ENCODE peak calls at places on chromosomes 1 and 21, in six cellular contexts. F, D, Q, A, H and S are unnamed samples.

GRCh38 chr1:6592865-6593593 is 9.6 kb downstream of the KLHL21 start:
- DNase-seq in F (no peak), D (no peak), Q (no peak), A (no peak), H (no peak), S (no peak)

GRCh38 chr1:200869753-200870391 is 2.9 kb upstream of the GPR25 start:
- DNase-seq in F (no peak), D (no peak), Q (no peak), A (peak; percentile 62), H (no peak), S (no peak)

GRCh38 chr1:101587749-101588148 is 350.9 kb downstream of the S1PR1 start:
- DNase-seq in F (peak; percentile 49), D (no peak), Q (peak; percentile 71), A (peak; percentile 51), H (no peak), S (peak; percentile 29)

GRCh38 chr1:64111787-64112186 is 91.6 kb upstream of the UBE2U start:
- DNase-seq in F (no peak), D (no peak), Q (no peak), A (no peak), H (no peak), S (no peak)

GRCh38 chr1:93399781-93400180 is 48.1 kb upstream of the FNBP1L start:
- DNase-seq in F (no peak), D (no peak), Q (no peak), A (no peak), H (no peak), S (no peak)

GRCh38 chr21:45528981-45529784 is 13.1 kb downstream of the SLC19A1 start:
- DNase-seq in F (peak; percentile 43), D (peak; percentile 61), Q (peak; percentile 29), A (peak; percentile 38), H (peak; percentile 25), S (peak; percentile 5)

GRCh38 chr21:38236232-38236631 is 20.6 kb upstream of the KCNJ15 start:
- DNase-seq in F (no peak), D (no peak), Q (no peak), A (no peak), H (no peak), S (no peak)

GRCh38 chr1:224626042-224626441 is 9.9 kb downstream of the CNIH3 start:
- DNase-seq in F (no peak), D (no peak), Q (no peak), A (no peak), H (no peak), S (no peak)

GRCh38 chr21:31873696-31874599 is 1.1 kb downstream of the HUNK start:
- DNase-seq in F (peak; percentile 34), D (peak; percentile 89), Q (peak; percentile 74), A (peak; percentile 73), H (peak; percentile 51), S (peak; percentile 68)

GRCh38 chr1:47690341-47691244 is 252.7 kb downstream of the FOXD2 start:
- DNase-seq in F (no peak), D (peak; percentile 31), Q (no peak), A (no peak), H (no peak), S (no peak)

GRCh38 chr1:99672500-99673213 is 26.7 kb downstream of the PALMD start:
- DNase-seq in F (peak; percentile 51), D (no peak), Q (peak; percentile 52), A (no peak), H (no peak), S (no peak)

GRCh38 chr1:45854724-45855123 is 51.3 kb downstream of the MAST2 start:
- DNase-seq in F (no peak), D (no peak), Q (no peak), A (no peak), H (no peak), S (no peak)

GRCh38 chr21:36321325-36322082 is 1.5 kb downstream of the MORC3 start:
- DNase-seq in F (no peak), D (no peak), Q (no peak), A (no peak), H (peak; percentile 33), S (no peak)

GRCh38 chr21:36323032-36323431 is 3.0 kb downstream of the MORC3 start:
- DNase-seq in F (no peak), D (no peak), Q (no peak), A (no peak), H (no peak), S (no peak)

GRCh38 chr21:36322083-36322424 is 2.1 kb downstream of the MORC3 start:
- DNase-seq in F (no peak), D (no peak), Q (no peak), A (no peak), H (no peak), S (no peak)

GRCh38 chr21:36319767-36320420 is at the start of gene MORC3:
- DNase-seq in F (peak; percentile 97), D (peak; percentile 99), Q (peak; percentile 99), A (peak; percentile 99), H (peak; percentile 98), S (peak; percentile 98)

DNA sequence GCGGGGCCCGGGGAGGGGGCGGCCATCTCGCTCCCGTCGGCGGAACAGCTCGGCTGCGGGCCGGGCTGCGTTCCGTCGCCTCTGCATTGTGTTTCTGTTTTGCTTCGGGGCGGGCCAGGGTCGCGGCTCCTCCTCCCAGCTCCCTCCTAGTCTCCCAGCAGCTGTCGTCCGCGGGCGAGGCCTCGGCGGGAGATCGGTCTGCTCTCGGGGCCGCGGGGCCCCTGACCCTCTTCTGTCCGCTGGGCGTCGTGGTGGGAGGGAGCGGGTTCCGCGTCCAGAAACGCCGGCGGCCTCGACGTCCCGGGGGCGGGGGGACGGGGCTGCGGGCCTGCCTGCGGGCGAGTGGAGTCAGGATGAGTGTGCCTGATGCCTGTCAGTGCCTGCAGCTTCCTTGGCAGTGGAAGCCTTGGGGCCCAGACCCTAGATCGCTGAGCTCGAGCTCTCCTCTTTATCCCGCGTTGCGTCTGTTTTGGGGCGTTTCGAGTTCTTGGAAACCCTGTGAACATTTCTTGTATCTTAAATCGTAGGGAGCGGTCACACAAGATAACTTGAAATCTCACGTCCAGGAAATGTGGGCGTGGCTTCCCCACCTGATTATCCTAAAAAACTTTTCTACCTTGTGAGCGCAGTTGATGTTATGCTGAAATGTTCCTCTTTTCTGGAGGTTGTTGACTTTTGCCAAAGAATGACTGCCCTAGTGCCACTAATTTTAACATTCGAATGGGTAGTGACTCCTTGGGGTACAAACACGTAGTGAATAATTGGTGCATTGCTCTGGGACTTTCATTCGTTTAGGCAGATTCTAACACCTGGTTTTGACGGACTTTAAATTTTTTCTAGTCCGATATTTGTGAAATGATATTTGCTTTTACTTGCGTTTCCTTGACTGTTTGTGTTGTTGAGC is 676 bp downstream of the MORC3 start:
- DNase-seq in F (peak; percentile 75), D (peak; percentile 95), Q (peak; percentile 82), A (peak; percentile 81), H (peak; percentile 64), S (peak; percentile 71)
- TF ChIP-seq POLR2A in F (no peak), D (no peak), Q (no peak), A (no peak), H (no peak), S (no peak)

GRCh38 chr1:1858382-1859086 is 32.4 kb downstream of the GNB1 start:
- DNase-seq in F (peak; percentile 42), D (peak; percentile 94), Q (peak; percentile 59), A (peak; percentile 87), H (peak; percentile 81), S (peak; percentile 80)
- H3K4me3 ChIP-seq in F (no peak overlapping the region), D (no peak overlapping the region), Q (no peak overlapping the region), A (no peak overlapping the region), H (no peak overlapping the region), S (peak overlapping the region; percentile 16)

DNA sequence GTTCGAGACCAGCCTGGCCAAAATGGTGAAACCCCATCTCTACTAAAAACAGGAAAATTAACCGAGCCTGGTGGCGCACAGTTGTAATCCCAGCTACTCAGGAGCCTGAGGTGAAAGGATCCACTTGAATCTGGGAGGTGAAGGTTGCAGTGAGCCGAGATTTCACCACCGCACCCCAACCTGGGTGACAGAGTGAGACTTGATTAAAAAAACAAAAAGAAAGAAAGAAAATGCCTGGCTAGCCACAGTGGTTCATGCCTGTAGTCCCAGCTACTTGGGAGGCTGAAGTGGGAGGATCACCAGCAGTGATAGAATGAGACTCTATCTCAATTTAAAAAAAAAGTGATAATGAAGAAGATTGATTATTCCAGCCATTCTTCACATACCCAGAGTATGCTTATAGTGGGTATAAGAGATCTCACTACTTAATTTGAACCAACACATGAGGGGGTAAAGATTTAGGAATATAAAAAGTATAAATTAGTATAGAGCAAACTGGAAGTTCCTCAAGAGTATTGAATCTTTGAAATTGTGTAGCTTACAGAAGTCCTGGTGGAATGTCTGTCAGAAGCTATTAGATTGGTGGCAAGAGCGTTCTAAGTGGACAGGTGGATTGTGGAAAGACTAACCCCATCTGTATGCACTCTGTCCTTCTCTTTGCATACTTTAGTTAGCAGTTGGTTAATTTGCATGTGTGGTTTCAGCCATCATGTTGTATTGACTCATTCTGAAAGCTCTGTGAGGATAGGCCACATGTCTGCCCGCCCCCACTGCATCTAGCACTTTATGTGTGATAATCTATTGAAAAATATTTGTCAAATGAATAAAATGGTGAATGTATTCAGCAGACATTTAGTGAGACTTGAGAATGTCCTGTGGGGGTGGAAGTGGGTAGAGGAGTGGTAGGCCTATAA is 25.0 kb downstream of the RLF start:
- DNase-seq in F (no peak), D (no peak), Q (no peak), A (no peak), H (no peak), S (peak; percentile 10)
- TF ChIP-seq POLR2A in F (no peak), D (no peak), Q (no peak), A (no peak), H (no peak), S (no peak)

DNA sequence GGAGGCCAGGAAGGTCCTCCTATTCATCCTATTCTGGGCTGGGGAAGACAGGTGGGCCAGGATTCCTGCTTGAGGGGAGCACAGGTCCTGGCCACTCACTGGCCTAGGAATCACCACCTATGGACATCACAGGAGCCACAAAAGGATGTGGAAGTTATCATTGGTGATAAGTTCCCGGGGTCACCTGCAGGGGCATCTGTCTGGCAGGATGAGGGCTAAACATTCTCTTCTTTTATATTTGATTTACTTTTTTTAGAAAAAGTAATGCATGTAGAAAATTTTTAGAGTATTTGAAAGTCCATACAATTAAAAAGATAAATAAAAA is 33.2 kb upstream of the KIAA0040 start:
- DNase-seq in F (no peak), D (no peak), Q (no peak), A (no peak), H (no peak), S (no peak)
- H3K4me3 ChIP-seq in F (no peak overlapping the region), D (no peak overlapping the region), Q (no peak overlapping the region), A (no peak overlapping the region), H (no peak overlapping the region), S (no peak overlapping the region)

GRCh38 chr1:53326088-53326597 is 1.7 kb downstream of the LRP8 start:
- DNase-seq in F (peak; percentile 80), D (peak; percentile 96), Q (peak; percentile 71), A (peak; percentile 97), H (peak; percentile 89), S (peak; percentile 92)
- TF ChIP-seq POLR2A in F (no peak), D (no peak), Q (no peak), A (no peak), H (no peak), S (peak; percentile 15)

DNA sequence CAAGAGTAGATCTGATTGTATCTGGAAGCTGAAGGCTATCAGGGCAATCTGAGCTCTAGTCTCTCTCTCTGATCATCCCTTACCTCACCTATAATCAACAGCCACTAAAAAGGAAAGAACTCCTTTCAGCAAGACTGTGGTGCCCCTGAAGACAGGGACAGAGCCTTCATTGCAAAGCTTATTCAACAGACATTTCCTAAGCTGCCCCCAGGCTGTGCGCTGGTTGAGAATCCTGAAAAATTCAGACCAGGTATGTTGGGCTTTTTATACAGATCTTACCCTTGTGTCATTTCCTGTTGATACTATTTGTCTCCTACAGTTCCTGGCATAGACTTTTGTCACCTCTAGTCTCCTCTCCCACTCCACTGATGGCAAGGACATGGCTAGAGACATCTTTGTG is 63.3 kb upstream of the PLA2G4A start:
- DNase-seq in F (no peak), D (no peak), Q (no peak), A (no peak), H (no peak), S (no peak)
- H3K4me3 ChIP-seq in F (no peak overlapping the region), D (no peak overlapping the region), Q (no peak overlapping the region), A (no peak overlapping the region), H (no peak overlapping the region), S (no peak overlapping the region)